ENCODE peak calls at places on chromosome 3, in four cellular contexts. W, O, S and Z are unnamed samples.
A peak's percentile ranks its signal among the peaks of the same experiment; 100 is the strongest.

GRCh38 chr3:105598047-105598796 is 231.5 kb downstream of the ALCAM start:
- DNase-seq in W (no peak), O (no peak), S (no peak), Z (peak; percentile 78)

GRCh38 chr3:174891524-174892203 is 32.5 kb downstream of the NAALADL2 start:
- DNase-seq in W (no peak), O (no peak), S (no peak), Z (no peak)

GRCh38 chr3:127544806-127545545 is 45.6 kb downstream of the TPRA1 start:
- DNase-seq in W (no peak), O (no peak), S (no peak), Z (no peak)

GRCh38 chr3:193599393-193599792 is 6.4 kb downstream of the OPA1 start:
- DNase-seq in W (no peak), O (no peak), S (no peak), Z (no peak)

GRCh38 chr3:83003917-83004316 is 1242.5 kb upstream of the GBE1 start:
- DNase-seq in W (no peak), O (no peak), S (no peak), Z (no peak)

GRCh38 chr3:31402118-31402517 is 130.6 kb upstream of the STT3B start:
- DNase-seq in W (no peak), O (no peak), S (no peak), Z (no peak)

GRCh38 chr3:77150028-77150427 is 110.1 kb downstream of the ROBO2 start:
- DNase-seq in W (no peak), O (no peak), S (no peak), Z (peak; percentile 46)

GRCh38 chr3:115713247-115713646 is 89.9 kb downstream of the GAP43 start:
- DNase-seq in W (no peak), O (no peak), S (peak; percentile 84), Z (peak; percentile 89)

GRCh38 chr3:99286266-99286845 is 352.0 kb upstream of the COL8A1 start:
- DNase-seq in W (no peak), O (no peak), S (no peak), Z (peak; percentile 22)

GRCh38 chr3:64501298-64501906 is 186.4 kb downstream of the ADAMTS9 start:
- DNase-seq in W (no peak), O (no peak), S (no peak), Z (no peak)

GRCh38 chr3:174408310-174408709 is 450.8 kb upstream of the NAALADL2 start:
- DNase-seq in W (no peak), O (no peak), S (no peak), Z (no peak)

GRCh38 chr3:112074616-112075497 is 11.3 kb upstream of the C3orf52 start:
- DNase-seq in W (peak; percentile 56), O (no peak), S (peak; percentile 51), Z (no peak)

GRCh38 chr3:138933068-138933668 is 13.8 kb downstream of the FOXL2 start:
- DNase-seq in W (no peak), O (no peak), S (no peak), Z (no peak)

GRCh38 chr3:38006031-38006430 is 15.4 kb downstream of the VILL start:
- DNase-seq in W (no peak), O (no peak), S (no peak), Z (no peak)

GRCh38 chr3:133269393-133269792 is 130.5 kb upstream of the BFSP2 start:
- DNase-seq in W (no peak), O (no peak), S (peak; percentile 94), Z (no peak)

GRCh38 chr3:64342940-64343691 is 117.8 kb upstream of the PRICKLE2 start:
- DNase-seq in W (no peak), O (no peak), S (no peak), Z (no peak)

GRCh38 chr3:114111060-114111790 is 54.7 kb downstream of the QTRT2 start:
- DNase-seq in W (no peak), O (no peak), S (no peak), Z (no peak)

GRCh38 chr3:4425055-4425454 is 42.0 kb downstream of the SUMF1 start:
- DNase-seq in W (no peak), O (no peak), S (no peak), Z (no peak)

GRCh38 chr3:138493804-138494606 is 59.6 kb downstream of the ESYT3 start:
- DNase-seq in W (no peak), O (no peak), S (no peak), Z (peak; percentile 57)

GRCh38 chr3:81216192-81216591 is 545.3 kb downstream of the GBE1 start:
- DNase-seq in W (no peak), O (no peak), S (no peak), Z (no peak)

GRCh38 chr3:195129644-195130492 is 141.1 kb downstream of the XXYLT1 start:
- DNase-seq in W (peak; percentile 58), O (peak; percentile 8), S (no peak), Z (no peak)

GRCh38 chr3:94293793-94294195 is 230.9 kb downstream of the NSUN3 start:
- DNase-seq in W (no peak), O (no peak), S (no peak), Z (no peak)

GRCh38 chr3:171844873-171845272 is 1.7 kb downstream of the TMEM212 start:
- DNase-seq in W (no peak), O (no peak), S (no peak), Z (no peak)

GRCh38 chr3:37730825-37731224 is 130.9 kb upstream of the CTDSPL start:
- DNase-seq in W (no peak), O (no peak), S (no peak), Z (no peak)

GRCh38 chr3:189229421-189229820 is 57.6 kb downstream of the TPRG1 start:
- DNase-seq in W (no peak), O (no peak), S (peak; percentile 41), Z (no peak)

GRCh38 chr3:192188218-192188835 is 539.0 kb downstream of the FGF12 start:
- DNase-seq in W (peak; percentile 49), O (no peak), S (no peak), Z (peak; percentile 71)